ENCODE peak calls at places on chromosomes 3 and 15, in ten cellular contexts. K is KG1; H is Kasumi-1; D is fibroblast of lung; P is NCI-H524; B is stimulated activated CD4-positive, alpha-beta T cell treated with anti-CD3 and anti-CD28 coated beads, Interleukin-1b, Interleukin-23, amount 100 ng/mL, for 24 hours; V is activated CD4-positive, alpha-beta T cell treated with anti-CD3 and anti-CD28 coated beads for 24 hours; S is mucosa of gallbladder; A is left colon; W is breast epithelium. E is an unnamed sample.

GRCh38 chr3:114380233-114380645 is 86.4 kb downstream of the TIGIT start:
- DNase-seq in H (no peak), P (no peak), K (no peak), A (peak), B (no peak), W (peak), S (peak), V (no peak), D (peak), E (peak)

GRCh38 chr15:45521596-45522167 is 873 bp downstream of the SLC30A4 start:
- DNase-seq in P (no peak), S (peak), A (peak), D (peak), W (no peak), B (no peak), V (no peak), K (no peak), H (no peak), E (no peak)

GRCh38 chr3:126313580-126314304 is 43.5 kb downstream of the KLF15 start:
- DNase-seq in H (no peak), V (no peak), D (no peak), A (no peak), P (no peak), B (no peak), K (no peak), W (no peak), S (no peak), E (no peak)

GRCh38 chr3:111915905-111916304 is 56.8 kb downstream of the PHLDB2 start:
- DNase-seq in W (no peak), B (no peak), D (peak), A (no peak), H (no peak), P (no peak), V (no peak), S (no peak), K (no peak), E (peak)

GRCh38 chr3:107752202-107752990 is 229.6 kb downstream of the BBX start:
- DNase-seq in S (no peak), D (peak), P (peak), B (no peak), H (peak), W (no peak), V (no peak), A (no peak), K (no peak), E (peak)

GRCh38 chr3:141266797-141267555 is 35.4 kb downstream of the PXYLP1 start:
- DNase-seq in W (no peak), D (no peak), H (no peak), V (no peak), K (peak), S (no peak), A (no peak), B (no peak), P (no peak), E (no peak)

GRCh38 chr3:186497608-186498007 is 46.6 kb downstream of the CRYGS start:
- DNase-seq in D (no peak), W (no peak), H (no peak), S (no peak), P (no peak), A (no peak), K (no peak), V (no peak), B (no peak), E (no peak)

GRCh38 chr3:184765730-184766074 is 46.3 kb upstream of the VPS8 start:
- DNase-seq in K (no peak), P (no peak), S (no peak), V (no peak), W (no peak), H (peak), B (no peak), A (peak), D (peak), E (no peak)

GRCh38 chr15:37112171-37112570 is 11.8 kb upstream of the MEIS2 start:
- DNase-seq in P (no peak), K (no peak), W (no peak), V (no peak), B (no peak), A (no peak), S (no peak), H (no peak), D (no peak), E (no peak)

GRCh38 chr15:82898961-82899360 is 53.6 kb downstream of the HOMER2 start:
- DNase-seq in W (no peak), S (no peak), V (no peak), H (no peak), D (no peak), K (no peak), A (no peak), B (no peak), P (no peak), E (no peak)

GRCh38 chr15:71501344-71502128 is 308.8 kb upstream of the NR2E3 start:
- DNase-seq in A (no peak), D (no peak), S (no peak), W (no peak), B (no peak), H (no peak), P (no peak), V (no peak), K (no peak), E (no peak)

GRCh38 chr15:76140069-76140454 is 80.3 kb downstream of the TMEM266 start:
- DNase-seq in H (peak), S (no peak), A (no peak), B (no peak), K (no peak), V (no peak), D (no peak), W (no peak), P (no peak), E (no peak)

GRCh38 chr3:157713101-157713500 is 209.9 kb upstream of the VEPH1 start:
- DNase-seq in B (no peak), S (no peak), A (no peak), K (no peak), V (no peak), W (no peak), P (no peak), D (no peak), H (no peak), E (no peak)

GRCh38 chr15:51736069-51736468 is 1.4 kb downstream of the LYSMD2 start:
- DNase-seq in H (peak), V (no peak), W (no peak), D (no peak), B (no peak), A (no peak), P (no peak), S (no peak), K (no peak), E (no peak)

GRCh38 chr15:40217166-40217785 is 21.6 kb upstream of the PAK6 start:
- DNase-seq in H (peak), B (no peak), W (no peak), P (peak), K (peak), D (peak), V (no peak), S (peak), A (peak), E (peak)